ENCODE peak calls at places on chromosomes 2 and 18, in five cellular contexts. K is K562, V is HCT116, U is HepG2, D is SK-N-SH. L is an unnamed sample.

GRCh38 chr2:29789884-29790485 is 131.4 kb downstream of the ALK start:
- DNase-seq in D (no peak), K (no peak), U (no peak), V (no peak), L (no peak)

GRCh38 chr2:237354930-237355329 is 59.0 kb downstream of the COL6A3 start:
- DNase-seq in D (no peak), V (no peak), U (no peak), K (no peak), L (no peak)

GRCh38 chr2:231968820-231969219 is 7.3 kb downstream of the DIS3L2 start:
- DNase-seq in V (no peak), D (no peak), U (no peak), K (no peak), L (no peak)

GRCh38 chr18:36408606-36409005 is 111.1 kb downstream of the FHOD3 start:
- DNase-seq in K (no peak), U (no peak), V (no peak), D (no peak), L (no peak)

GRCh38 chr2:46814160-46814559 is 101.4 kb downstream of the MCFD2 start:
- DNase-seq in V (no peak), U (no peak), D (peak; percentile 5), K (no peak), L (no peak)

GRCh38 chr2:131049150-131049718 is 44.0 kb downstream of the FAM168B start:
- DNase-seq in D (no peak), K (no peak), U (no peak), V (no peak), L (no peak)

GRCh38 chr2:122980672-122981071 is 1044.4 kb upstream of the CNTNAP5 start:
- DNase-seq in U (no peak), V (no peak), K (no peak), D (no peak), L (no peak)

GRCh38 chr2:197713271-197713670 is 8.1 kb downstream of the MARS2 start:
- DNase-seq in V (no peak), D (no peak), K (no peak), U (peak; percentile 39), L (no peak)

GRCh38 chr2:162243305-162243693 is at the start of gene FAP:
- DNase-seq in D (no peak), V (no peak), U (no peak), K (no peak), L (no peak)

GRCh38 chr2:86068098-86069047 is 37.3 kb downstream of the POLR1A start:
- DNase-seq in U (no peak), K (no peak), D (no peak), V (no peak), L (no peak)

GRCh38 chr2:232988444-232988843 is 24.6 kb downstream of the NGEF start:
- DNase-seq in V (peak; percentile 98), D (no peak), K (no peak), U (peak; percentile 87), L (no peak)

GRCh38 chr2:113129519-113130078 is 2.2 kb downstream of the IL1RN start:
- DNase-seq in K (no peak), V (no peak), D (no peak), U (no peak), L (no peak)

GRCh38 chr2:205775091-205775876 is 93.0 kb downstream of the NRP2 start:
- DNase-seq in D (peak; percentile 61), V (no peak), U (no peak), K (no peak), L (no peak)

GRCh38 chr2:226874749-226875148 is 38.9 kb downstream of the RHBDD1 start:
- DNase-seq in U (no peak), V (no peak), D (no peak), K (no peak), L (no peak)

GRCh38 chr2:219182331-219183150 is 4.5 kb downstream of the RETREG2 start:
- DNase-seq in V (no peak), U (no peak), K (no peak), D (no peak), L (no peak)

GRCh38 chr2:108965540-108966299 is 23.3 kb downstream of the EDAR start:
- DNase-seq in V (no peak), D (no peak), K (no peak), U (no peak), L (no peak)

GRCh38 chr2:10162586-10163497 is 40.3 kb downstream of the RRM2 start:
- DNase-seq in D (peak; percentile 81), V (no peak), U (no peak), K (peak; percentile 53), L (no peak)

GRCh38 chr18:48852292-48852691 is 98.5 kb downstream of the SMAD7 start:
- DNase-seq in K (no peak), V (no peak), U (no peak), D (no peak), L (no peak)

GRCh38 chr18:35582899-35583558 is 1.5 kb downstream of the GALNT1 start:
- DNase-seq in K (no peak), D (peak; percentile 15), V (no peak), U (peak; percentile 55), L (no peak)

GRCh38 chr2:59019551-59020164 is 778.5 kb upstream of the FANCL start:
- DNase-seq in U (no peak), V (no peak), D (no peak), K (no peak), L (no peak)

GRCh38 chr2:127573298-127573697 is 37.8 kb downstream of the MYO7B start:
- DNase-seq in V (no peak), K (no peak), D (no peak), U (no peak), L (no peak)

GRCh38 chr2:137183206-137183605 is 417.9 kb downstream of the THSD7B start:
- DNase-seq in V (no peak), D (peak; percentile 5), U (no peak), K (no peak), L (no peak)

GRCh38 chr2:74499940-74500577 is 656 bp upstream of the LBX2 start:
- DNase-seq in U (no peak), K (no peak), D (peak; percentile 47), V (no peak), L (no peak)

GRCh38 chr2:27212626-27213471 is 781 bp upstream of the SLC5A6 start:
- DNase-seq in K (no peak), D (peak; percentile 70), V (no peak), U (peak; percentile 55), L (no peak)

GRCh38 chr18:48186084-48186798 is 222.9 kb downstream of the ZBTB7C start:
- DNase-seq in D (peak; percentile 67), V (no peak), K (no peak), U (no peak), L (no peak)

GRCh38 chr2:11140492-11140891 is 14.8 kb upstream of the SLC66A3 start:
- DNase-seq in U (no peak), K (no peak), D (no peak), V (no peak), L (no peak)

GRCh38 chr2:3290655-3291054 is 87.0 kb downstream of the EIPR1 start:
- DNase-seq in K (no peak), D (peak; percentile 85), U (no peak), V (no peak), L (no peak)

GRCh38 chr18:28890796-28891195 is 713.9 kb upstream of the CDH2 start:
- DNase-seq in V (no peak), U (no peak), K (no peak), D (no peak), L (no peak)

GRCh38 chr2:116787808-116788207 is 1026.7 kb upstream of the DDX18 start:
- DNase-seq in V (no peak), D (no peak), U (no peak), K (no peak), L (no peak)

GRCh38 chr2:1060987-1061386 is 110.3 kb downstream of the SNTG2 start:
- DNase-seq in U (no peak), K (no peak), V (no peak), D (no peak), L (no peak)

GRCh38 chr2:14235667-14236066 is 396.9 kb upstream of the LRATD1 start:
- DNase-seq in U (no peak), D (no peak), V (no peak), K (no peak), L (no peak)

GRCh38 chr2:183495079-183495478 is 370.8 kb downstream of the NUP35 start:
- DNase-seq in V (no peak), D (no peak), K (no peak), U (no peak), L (no peak)

GRCh38 chr2:222982010-222982908 is 69.7 kb upstream of the KCNE4 start:
- DNase-seq in D (peak; percentile 31), U (peak; percentile 52), K (no peak), V (peak; percentile 65), L (no peak)
- TF ChIP-seq ZBTB33 in D (no peak), U (no peak), K (no peak), V (no peak), L (no peak)

DNA sequence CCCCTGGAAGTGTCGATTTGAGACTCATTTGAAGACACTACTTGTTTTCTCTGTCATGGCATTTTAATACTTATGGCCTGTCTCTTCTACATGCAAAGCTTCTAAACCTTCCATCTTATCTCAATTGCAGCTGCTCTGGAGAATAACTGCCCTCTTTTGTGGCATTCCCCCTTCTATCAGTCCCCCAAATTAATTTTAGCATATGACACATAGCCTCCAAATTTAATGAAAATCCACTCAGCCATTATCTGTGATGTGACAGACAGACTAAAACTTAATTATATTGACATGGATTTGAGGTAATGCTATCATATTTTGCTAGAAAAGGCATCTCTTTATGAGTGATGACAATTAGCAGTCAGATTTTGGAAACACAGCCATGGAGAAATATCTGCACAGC is 71.2 kb downstream of the LRRTM1 start:
- DNase-seq in U (no peak), D (peak; percentile 50), K (no peak), V (no peak), L (no peak)
- TF ChIP-seq ZBTB33 in U (no peak), D (no peak), K (no peak), V (no peak), L (no peak)

DNA sequence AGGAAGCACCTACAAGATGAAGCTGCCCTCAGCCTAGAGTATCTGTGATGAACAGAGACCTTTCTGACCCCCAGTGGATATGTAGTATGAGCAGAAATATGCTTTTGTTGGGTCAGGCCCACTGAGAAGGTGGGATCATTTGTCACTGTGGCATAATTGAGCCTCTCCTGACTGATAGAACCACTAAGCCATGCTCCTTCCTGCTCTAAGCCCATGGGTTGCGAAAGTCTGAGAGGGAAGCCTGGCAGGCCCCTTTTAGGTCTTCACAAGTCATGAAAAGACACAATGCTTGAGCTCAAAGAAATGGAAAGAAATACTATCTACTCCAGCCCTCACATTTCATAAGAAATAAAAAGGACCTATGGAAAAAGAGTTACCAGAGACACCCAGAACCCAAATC is 127.7 kb downstream of the TNS1 start:
- DNase-seq in V (no peak), D (no peak), U (no peak), K (no peak), L (no peak)
- TF ChIP-seq ZBTB33 in V (no peak), D (no peak), U (no peak), K (no peak), L (no peak)

DNA sequence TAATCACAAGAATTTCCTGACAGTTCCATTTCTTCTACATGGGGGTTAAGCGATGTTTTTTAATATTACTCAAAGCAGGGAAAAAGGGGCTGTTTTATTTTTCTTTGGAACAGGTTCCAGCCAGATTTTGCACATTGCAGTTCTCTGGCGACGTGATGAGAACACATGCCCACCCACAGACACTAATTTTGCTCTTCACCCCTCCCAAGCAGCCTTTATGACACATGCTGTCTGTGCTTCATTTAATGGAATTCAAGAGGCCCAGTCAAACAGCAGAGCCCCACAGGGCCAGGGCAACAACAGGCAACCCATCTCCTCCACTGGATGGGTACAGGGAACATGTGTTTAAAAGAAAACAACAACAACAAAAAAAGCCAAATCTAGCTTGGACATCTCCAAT is 70.8 kb downstream of the SPRED2 start:
- DNase-seq in V (no peak), U (no peak), D (peak; percentile 62), K (no peak), L (no peak)
- TF ChIP-seq ZBTB33 in V (no peak), U (no peak), D (no peak), K (no peak), L (no peak)

L was measured in GM12878.